ENCODE peak calls at places on chromosome 4, in eight cellular contexts. One of them, this sample, is unnamed.

GRCh38 chr4:135243960-135244561 is 1042.5 kb upstream of the PABPC4L start:
- DNase-seq in lower leg skin: no peak
- DNase-seq in left cardiac atrium: no peak
- DNase-seq in NCI-H1694 treated with DMSO at 0.1 percent for 48 hours: no peak
- DNase-seq in NCI-H1930: no peak
- DNase-seq in amniotic stem cell: no peak
- DNase-seq in GM03348: no peak
- DNase-seq in HT1080: no peak
- DNase-seq in this sample: no peak

GRCh38 chr4:7719354-7720174 is 220.1 kb downstream of the AFAP1 start:
- DNase-seq in GM03348: peak; percentile 89
- DNase-seq in NCI-H1694 treated with DMSO at 0.1 percent for 48 hours: peak; percentile 9
- DNase-seq in amniotic stem cell: no peak
- DNase-seq in HT1080: no peak
- DNase-seq in NCI-H1930: no peak
- DNase-seq in left cardiac atrium: peak; percentile 63
- DNase-seq in lower leg skin: peak; percentile 90
- DNase-seq in this sample: peak; percentile 50

GRCh38 chr4:183517781-183518180 is 12.9 kb downstream of the ING2 start:
- DNase-seq in lower leg skin: no peak
- DNase-seq in NCI-H1694 treated with DMSO at 0.1 percent for 48 hours: no peak
- DNase-seq in left cardiac atrium: no peak
- DNase-seq in NCI-H1930: no peak
- DNase-seq in GM03348: no peak
- DNase-seq in amniotic stem cell: no peak
- DNase-seq in HT1080: no peak
- DNase-seq in this sample: no peak

GRCh38 chr4:141645611-141646340 is 9.4 kb downstream of the IL15 start:
- DNase-seq in GM03348: peak; percentile 53
- DNase-seq in lower leg skin: no peak
- DNase-seq in NCI-H1694 treated with DMSO at 0.1 percent for 48 hours: no peak
- DNase-seq in amniotic stem cell: peak; percentile 45
- DNase-seq in left cardiac atrium: no peak
- DNase-seq in HT1080: peak; percentile 77
- DNase-seq in NCI-H1930: no peak
- DNase-seq in this sample: no peak

GRCh38 chr4:172813359-172813923 is 355.2 kb upstream of the GALNT7 start:
- DNase-seq in lower leg skin: no peak
- DNase-seq in NCI-H1930: no peak
- DNase-seq in amniotic stem cell: no peak
- DNase-seq in GM03348: no peak
- DNase-seq in HT1080: peak; percentile 21
- DNase-seq in NCI-H1694 treated with DMSO at 0.1 percent for 48 hours: no peak
- DNase-seq in left cardiac atrium: no peak
- DNase-seq in this sample: no peak

GRCh38 chr4:40246938-40247337 is 50.1 kb downstream of the RHOH start:
- DNase-seq in NCI-H1930: no peak
- DNase-seq in lower leg skin: no peak
- DNase-seq in amniotic stem cell: no peak
- DNase-seq in HT1080: no peak
- DNase-seq in NCI-H1694 treated with DMSO at 0.1 percent for 48 hours: no peak
- DNase-seq in left cardiac atrium: no peak
- DNase-seq in GM03348: no peak
- DNase-seq in this sample: no peak

GRCh38 chr4:79650794-79651431 is 242.9 kb upstream of the GK2 start:
- DNase-seq in lower leg skin: no peak
- DNase-seq in left cardiac atrium: no peak
- DNase-seq in GM03348: no peak
- DNase-seq in NCI-H1694 treated with DMSO at 0.1 percent for 48 hours: no peak
- DNase-seq in amniotic stem cell: no peak
- DNase-seq in HT1080: peak; percentile 76
- DNase-seq in NCI-H1930: no peak
- DNase-seq in this sample: no peak

GRCh38 chr4:156838761-156839160 is 132.8 kb downstream of the PDGFC start:
- DNase-seq in lower leg skin: no peak
- DNase-seq in amniotic stem cell: no peak
- DNase-seq in GM03348: no peak
- DNase-seq in HT1080: no peak
- DNase-seq in NCI-H1694 treated with DMSO at 0.1 percent for 48 hours: peak; percentile 51
- DNase-seq in left cardiac atrium: no peak
- DNase-seq in NCI-H1930: no peak
- DNase-seq in this sample: no peak

GRCh38 chr4:185761352-185762235 is 50.4 kb downstream of the SORBS2 start:
- DNase-seq in lower leg skin: no peak
- DNase-seq in NCI-H1930: no peak
- DNase-seq in HT1080: no peak
- DNase-seq in left cardiac atrium: no peak
- DNase-seq in NCI-H1694 treated with DMSO at 0.1 percent for 48 hours: no peak
- DNase-seq in GM03348: no peak
- DNase-seq in amniotic stem cell: no peak
- DNase-seq in this sample: no peak

GRCh38 chr4:97279410-97279809 is 863.9 kb downstream of the STPG2 start:
- DNase-seq in NCI-H1694 treated with DMSO at 0.1 percent for 48 hours: no peak
- DNase-seq in left cardiac atrium: no peak
- DNase-seq in amniotic stem cell: no peak
- DNase-seq in NCI-H1930: no peak
- DNase-seq in GM03348: no peak
- DNase-seq in HT1080: no peak
- DNase-seq in lower leg skin: no peak
- DNase-seq in this sample: no peak

GRCh38 chr4:69759189-69759604 is 1.2 kb downstream of the SULT1B1 start:
- DNase-seq in lower leg skin: no peak
- DNase-seq in amniotic stem cell: no peak
- DNase-seq in NCI-H1694 treated with DMSO at 0.1 percent for 48 hours: no peak
- DNase-seq in GM03348: no peak
- DNase-seq in NCI-H1930: no peak
- DNase-seq in left cardiac atrium: no peak
- DNase-seq in HT1080: no peak
- DNase-seq in this sample: no peak

GRCh38 chr4:3323071-3323481 is 30.3 kb downstream of the RGS12 start:
- DNase-seq in amniotic stem cell: no peak
- DNase-seq in GM03348: no peak
- DNase-seq in left cardiac atrium: peak; percentile 13
- DNase-seq in lower leg skin: peak; percentile 57
- DNase-seq in NCI-H1930: no peak
- DNase-seq in NCI-H1694 treated with DMSO at 0.1 percent for 48 hours: no peak
- DNase-seq in HT1080: no peak
- DNase-seq in this sample: no peak

GRCh38 chr4:85937507-85937906 is 422.3 kb downstream of the MAPK10 start:
- DNase-seq in NCI-H1930: no peak
- DNase-seq in HT1080: no peak
- DNase-seq in lower leg skin: no peak
- DNase-seq in amniotic stem cell: no peak
- DNase-seq in GM03348: no peak
- DNase-seq in left cardiac atrium: no peak
- DNase-seq in NCI-H1694 treated with DMSO at 0.1 percent for 48 hours: no peak
- DNase-seq in this sample: no peak

GRCh38 chr4:95715830-95716229 is 124.1 kb upstream of the PDHA2 start:
- DNase-seq in GM03348: no peak
- DNase-seq in amniotic stem cell: no peak
- DNase-seq in HT1080: no peak
- DNase-seq in NCI-H1694 treated with DMSO at 0.1 percent for 48 hours: no peak
- DNase-seq in NCI-H1930: no peak
- DNase-seq in left cardiac atrium: no peak
- DNase-seq in lower leg skin: no peak
- DNase-seq in this sample: no peak

This sample was measured in left ventricle myocardium inferior.